ENCODE peak calls at places on chromosomes 2 and 18, in seven cellular contexts. One of them, this sample, is unnamed.

GRCh38 chr2:102080451-102081054 is 62.0 kb upstream of the IL1R1 start:
- DNase-seq in K562: no peak
- DNase-seq in HCT116: peak; percentile 41
- DNase-seq in HepG2: no peak
- DNase-seq in H1: no peak
- DNase-seq in SK-N-SH: no peak
- DNase-seq in GM12878: no peak
- DNase-seq in this sample: no peak

GRCh38 chr2:23588106-23588505 is 203.1 kb downstream of the KLHL29 start:
- DNase-seq in K562: no peak
- DNase-seq in HCT116: no peak
- DNase-seq in HepG2: no peak
- DNase-seq in H1: no peak
- DNase-seq in SK-N-SH: no peak
- DNase-seq in GM12878: no peak
- DNase-seq in this sample: no peak

GRCh38 chr2:7703523-7704144 is 786.4 kb downstream of the RNF144A start:
- DNase-seq in K562: no peak
- DNase-seq in HCT116: no peak
- DNase-seq in HepG2: no peak
- DNase-seq in H1: peak; percentile 53
- DNase-seq in SK-N-SH: no peak
- DNase-seq in GM12878: no peak
- DNase-seq in this sample: no peak

GRCh38 chr2:152715854-152716428 is 1.3 kb downstream of the PRPF40A start:
- DNase-seq in K562: no peak
- DNase-seq in HCT116: peak; percentile 69
- DNase-seq in HepG2: peak; percentile 84
- DNase-seq in H1: no peak
- DNase-seq in SK-N-SH: peak; percentile 37
- DNase-seq in GM12878: no peak
- DNase-seq in this sample: no peak

GRCh38 chr2:227163998-227164744 is at the start of the genes COL4A3 and COL4A4:
- DNase-seq in K562: no peak
- DNase-seq in HCT116: peak; percentile 61
- DNase-seq in HepG2: no peak
- DNase-seq in H1: peak; percentile 66
- DNase-seq in SK-N-SH: peak; percentile 55
- DNase-seq in GM12878: no peak
- DNase-seq in this sample: peak; percentile 54

GRCh38 chr18:24627644-24628315 is 167.3 kb downstream of the HRH4 start:
- DNase-seq in K562: no peak
- DNase-seq in HCT116: no peak
- DNase-seq in HepG2: no peak
- DNase-seq in H1: no peak
- DNase-seq in SK-N-SH: no peak
- DNase-seq in GM12878: no peak
- DNase-seq in this sample: no peak

GRCh38 chr2:71702071-71702970 is 249.0 kb downstream of the DYSF start:
- DNase-seq in K562: no peak
- DNase-seq in HCT116: no peak
- DNase-seq in HepG2: no peak
- DNase-seq in H1: no peak
- DNase-seq in SK-N-SH: no peak
- DNase-seq in GM12878: no peak
- DNase-seq in this sample: no peak

GRCh38 chr2:102514061-102514785 is 41.2 kb downstream of the SLC9A4 start:
- DNase-seq in K562: peak; percentile 17
- DNase-seq in HCT116: peak; percentile 27
- DNase-seq in HepG2: peak; percentile 68
- DNase-seq in H1: no peak
- DNase-seq in SK-N-SH: no peak
- DNase-seq in GM12878: no peak
- DNase-seq in this sample: peak; percentile 49

GRCh38 chr2:118539290-118539689 is 308.2 kb downstream of the EN1 start:
- DNase-seq in K562: no peak
- DNase-seq in HCT116: peak; percentile 16
- DNase-seq in HepG2: peak; percentile 14
- DNase-seq in H1: peak; percentile 56
- DNase-seq in SK-N-SH: no peak
- DNase-seq in GM12878: no peak
- DNase-seq in this sample: peak; percentile 11

GRCh38 chr18:36457683-36458082 is 160.2 kb downstream of the FHOD3 start:
- DNase-seq in K562: no peak
- DNase-seq in HCT116: no peak
- DNase-seq in HepG2: no peak
- DNase-seq in H1: no peak
- DNase-seq in SK-N-SH: no peak
- DNase-seq in GM12878: no peak
- DNase-seq in this sample: no peak

GRCh38 chr2:86492057-86492456 is 50.9 kb downstream of the KDM3A start:
- DNase-seq in K562: no peak
- DNase-seq in HCT116: no peak
- DNase-seq in HepG2: peak; percentile 54
- DNase-seq in H1: no peak
- DNase-seq in SK-N-SH: no peak
- DNase-seq in GM12878: no peak
- DNase-seq in this sample: no peak

GRCh38 chr2:59630789-59631188 is 922.7 kb downstream of the BCL11A start:
- DNase-seq in K562: no peak
- DNase-seq in HCT116: no peak
- DNase-seq in HepG2: no peak
- DNase-seq in H1: no peak
- DNase-seq in SK-N-SH: no peak
- DNase-seq in GM12878: no peak
- DNase-seq in this sample: no peak

GRCh38 chr2:238908960-238909951 is 61.4 kb downstream of the TWIST2 start:
- DNase-seq in K562: no peak
- DNase-seq in HCT116: no peak
- DNase-seq in HepG2: no peak
- DNase-seq in H1: no peak
- DNase-seq in SK-N-SH: no peak
- DNase-seq in GM12878: no peak
- DNase-seq in this sample: peak; percentile 7

GRCh38 chr2:221676566-221677172 is 104.6 kb upstream of the EPHA4 start:
- DNase-seq in K562: no peak
- DNase-seq in HCT116: no peak
- DNase-seq in HepG2: no peak
- DNase-seq in H1: no peak
- DNase-seq in SK-N-SH: no peak
- DNase-seq in GM12878: no peak
- DNase-seq in this sample: no peak

GRCh38 chr2:152920846-152921245 is 202.4 kb downstream of the ARL6IP6 start:
- DNase-seq in K562: no peak
- DNase-seq in HCT116: peak; percentile 16
- DNase-seq in HepG2: no peak
- DNase-seq in H1: no peak
- DNase-seq in SK-N-SH: no peak
- DNase-seq in GM12878: no peak
- DNase-seq in this sample: no peak

GRCh38 chr2:84646514-84646913 is 130.2 kb downstream of the DNAH6 start:
- DNase-seq in K562: no peak
- DNase-seq in HCT116: no peak
- DNase-seq in HepG2: no peak
- DNase-seq in H1: no peak
- DNase-seq in SK-N-SH: no peak
- DNase-seq in GM12878: no peak
- DNase-seq in this sample: no peak

GRCh38 chr18:31648966-31649429 is 35.4 kb downstream of the B4GALT6 start:
- DNase-seq in K562: no peak
- DNase-seq in HCT116: peak; percentile 78
- DNase-seq in HepG2: peak; percentile 13
- DNase-seq in H1: no peak
- DNase-seq in SK-N-SH: no peak
- DNase-seq in GM12878: peak; percentile 85
- DNase-seq in this sample: no peak

GRCh38 chr2:233791883-233792329 is 13.8 kb downstream of the MROH2A start:
- DNase-seq in K562: no peak
- DNase-seq in HCT116: no peak
- DNase-seq in HepG2: no peak
- DNase-seq in H1: peak; percentile 17
- DNase-seq in SK-N-SH: no peak
- DNase-seq in GM12878: no peak
- DNase-seq in this sample: no peak

GRCh38 chr2:95344208-95344570 is 47.0 kb downstream of the KCNIP3 start:
- DNase-seq in K562: no peak
- DNase-seq in HCT116: no peak
- DNase-seq in HepG2: no peak
- DNase-seq in H1: no peak
- DNase-seq in SK-N-SH: no peak
- DNase-seq in GM12878: no peak
- DNase-seq in this sample: no peak

GRCh38 chr18:9017900-9018217 is 84.6 kb upstream of the NDUFV2 start:
- DNase-seq in K562: no peak
- DNase-seq in HCT116: no peak
- DNase-seq in HepG2: no peak
- DNase-seq in H1: no peak
- DNase-seq in SK-N-SH: no peak
- DNase-seq in GM12878: no peak
- DNase-seq in this sample: no peak

GRCh38 chr2:127453392-127454171 is 35.4 kb downstream of the PROC start:
- DNase-seq in K562: peak; percentile 68
- DNase-seq in HCT116: no peak
- DNase-seq in HepG2: peak; percentile 85
- DNase-seq in H1: peak; percentile 51
- DNase-seq in SK-N-SH: peak; percentile 28
- DNase-seq in GM12878: no peak
- DNase-seq in this sample: peak; percentile 13

GRCh38 chr2:8514748-8515389 is 167.0 kb upstream of the ID2 start:
- DNase-seq in K562: no peak
- DNase-seq in HCT116: no peak
- DNase-seq in HepG2: no peak
- DNase-seq in H1: no peak
- DNase-seq in SK-N-SH: no peak
- DNase-seq in GM12878: peak; percentile 99
- DNase-seq in this sample: no peak

GRCh38 chr2:5076599-5076998 is 615.6 kb upstream of the SOX11 start:
- DNase-seq in K562: no peak
- DNase-seq in HCT116: no peak
- DNase-seq in HepG2: no peak
- DNase-seq in H1: no peak
- DNase-seq in SK-N-SH: no peak
- DNase-seq in GM12878: no peak
- DNase-seq in this sample: no peak

GRCh38 chr2:64620661-64621060 is 33.1 kb downstream of the SERTAD2 start:
- DNase-seq in K562: no peak
- DNase-seq in HCT116: no peak
- DNase-seq in HepG2: no peak
- DNase-seq in H1: no peak
- DNase-seq in SK-N-SH: no peak
- DNase-seq in GM12878: no peak
- DNase-seq in this sample: no peak
- TF ChIP-seq JUND in K562: no peak
- TF ChIP-seq JUND in HCT116: no peak
- TF ChIP-seq JUND in HepG2: no peak
- TF ChIP-seq JUND in H1: no peak
- TF ChIP-seq JUND in SK-N-SH: no peak
- TF ChIP-seq JUND in GM12878: no peak
- TF ChIP-seq JUND in this sample: no peak

DNA sequence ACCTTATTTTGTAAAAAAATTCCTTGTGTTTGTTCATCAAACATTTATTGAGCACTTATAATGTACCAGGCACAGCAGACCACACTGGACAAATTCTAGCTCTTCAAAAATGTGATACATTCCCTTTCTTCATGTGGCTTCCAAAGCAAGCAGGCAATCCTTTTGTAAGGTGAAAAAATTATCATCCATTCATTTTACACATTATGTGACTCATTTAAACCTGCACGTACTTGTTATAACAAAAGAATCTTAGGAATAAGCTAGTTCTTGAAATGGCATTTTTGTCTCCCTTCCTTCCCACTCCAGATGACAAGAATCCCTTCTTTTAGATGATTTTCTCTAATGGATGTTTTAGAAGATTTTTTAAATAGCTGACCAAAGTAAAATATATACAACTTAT is 104.6 kb downstream of the KLF7 start:
- DNase-seq in K562: no peak
- DNase-seq in HCT116: no peak
- DNase-seq in HepG2: no peak
- DNase-seq in H1: no peak
- DNase-seq in SK-N-SH: no peak
- DNase-seq in GM12878: no peak
- DNase-seq in this sample: no peak
- TF ChIP-seq JUND in K562: no peak
- TF ChIP-seq JUND in HCT116: no peak
- TF ChIP-seq JUND in HepG2: no peak
- TF ChIP-seq JUND in H1: no peak
- TF ChIP-seq JUND in SK-N-SH: no peak
- TF ChIP-seq JUND in GM12878: no peak
- TF ChIP-seq JUND in this sample: no peak

GRCh38 chr18:62339106-62339988 is 14.2 kb downstream of the TNFRSF11A start:
- DNase-seq in K562: no peak
- DNase-seq in HCT116: peak; percentile 39
- DNase-seq in HepG2: no peak
- DNase-seq in H1: peak; percentile 53
- DNase-seq in SK-N-SH: no peak
- DNase-seq in GM12878: no peak
- DNase-seq in this sample: no peak
- TF ChIP-seq JUND in K562: peak; percentile 79
- TF ChIP-seq JUND in HCT116: peak; percentile 60
- TF ChIP-seq JUND in HepG2: no peak
- TF ChIP-seq JUND in H1: no peak
- TF ChIP-seq JUND in SK-N-SH: peak; percentile 94
- TF ChIP-seq JUND in GM12878: no peak
- TF ChIP-seq JUND in this sample: no peak

GRCh38 chr2:231373184-231373583 is 22.3 kb upstream of the B3GNT7 start:
- DNase-seq in K562: no peak
- DNase-seq in HCT116: no peak
- DNase-seq in HepG2: no peak
- DNase-seq in H1: no peak
- DNase-seq in SK-N-SH: no peak
- DNase-seq in GM12878: no peak
- DNase-seq in this sample: no peak

GRCh38 chr2:231373786-231374185 is 21.7 kb upstream of the B3GNT7 start:
- DNase-seq in K562: no peak
- DNase-seq in HCT116: no peak
- DNase-seq in HepG2: no peak
- DNase-seq in H1: no peak
- DNase-seq in SK-N-SH: no peak
- DNase-seq in GM12878: no peak
- DNase-seq in this sample: no peak

GRCh38 chr2:231371430-231372054 is 24.0 kb upstream of the B3GNT7 start:
- DNase-seq in K562: no peak
- DNase-seq in HCT116: no peak
- DNase-seq in HepG2: no peak
- DNase-seq in H1: no peak
- DNase-seq in SK-N-SH: no peak
- DNase-seq in GM12878: no peak
- DNase-seq in this sample: no peak

GRCh38 chr2:231370749-231371429 is 24.6 kb upstream of the B3GNT7 start:
- DNase-seq in K562: no peak
- DNase-seq in HCT116: no peak
- DNase-seq in HepG2: no peak
- DNase-seq in H1: peak; percentile 80
- DNase-seq in SK-N-SH: no peak
- DNase-seq in GM12878: no peak
- DNase-seq in this sample: no peak

DNA sequence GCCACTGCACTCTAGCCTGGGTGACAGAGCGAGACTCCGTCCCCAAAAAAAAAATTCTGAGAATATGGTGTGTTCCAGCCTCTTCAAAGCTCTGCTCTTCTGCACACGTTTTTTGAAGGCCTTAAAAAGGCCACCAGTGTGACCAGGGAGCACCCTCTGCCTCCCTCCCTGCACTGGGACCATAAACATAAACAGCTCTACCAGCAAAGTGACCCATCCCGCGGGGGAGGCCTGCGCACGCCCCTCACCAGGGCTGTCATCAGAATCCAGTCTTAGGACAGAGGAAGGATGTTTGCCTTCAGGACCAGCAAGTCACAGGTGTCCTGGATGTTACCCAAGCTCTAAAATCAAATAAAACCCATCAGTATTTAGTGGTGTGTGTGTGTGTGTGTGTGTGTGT is 23.2 kb upstream of the B3GNT7 start:
- DNase-seq in K562: no peak
- DNase-seq in HCT116: no peak
- DNase-seq in HepG2: no peak
- DNase-seq in H1: no peak
- DNase-seq in SK-N-SH: no peak
- DNase-seq in GM12878: no peak
- DNase-seq in this sample: no peak
- TF ChIP-seq JUND in K562: no peak
- TF ChIP-seq JUND in HCT116: no peak
- TF ChIP-seq JUND in HepG2: no peak
- TF ChIP-seq JUND in H1: no peak
- TF ChIP-seq JUND in SK-N-SH: no peak
- TF ChIP-seq JUND in GM12878: no peak
- TF ChIP-seq JUND in this sample: no peak

This sample was measured in T47D.